ENCODE peak calls at places on chromosome 6, in four cellular contexts. P is HCT116, L is HepG2, C is K562. X is an unnamed sample.

GRCh38 chr6:89098461-89098860 is 17.9 kb downstream of the PNRC1 start:
- DNase-seq in P (no peak), L (no peak), C (no peak), X (no peak)

GRCh38 chr6:100343678-100344077 is 121.0 kb downstream of the SIM1 start:
- DNase-seq in L (no peak), C (no peak), P (no peak), X (no peak)

GRCh38 chr6:158818580-158819212 is 472 bp downstream of the EZR start:
- DNase-seq in L (peak), C (peak), P (no peak), X (no peak)

GRCh38 chr6:113882341-113882740 is 25.2 kb downstream of the MARCKS start:
- DNase-seq in P (no peak), L (no peak), C (no peak), X (no peak)

GRCh38 chr6:100220543-100220942 is 226.5 kb upstream of the MCHR2 start:
- DNase-seq in C (no peak), P (no peak), L (no peak), X (no peak)

GRCh38 chr6:39076086-39076992 is 27.8 kb downstream of the GLP1R start:
- DNase-seq in L (no peak), P (no peak), C (no peak), X (no peak)

GRCh38 chr6:138465007-138465645 is 34.2 kb downstream of the NHSL1 start:
- DNase-seq in P (peak), C (no peak), L (peak), X (peak)

GRCh38 chr6:123193298-123193697 is 197.3 kb downstream of the CLVS2 start:
- DNase-seq in L (no peak), P (no peak), C (no peak), X (no peak)

GRCh38 chr6:118558811-118559217 is 10.7 kb downstream of the PLN start:
- DNase-seq in L (no peak), C (no peak), P (no peak), X (no peak)

GRCh38 chr6:100889351-100889750 is 8.2 kb upstream of the ASCC3 start:
- DNase-seq in L (no peak), C (no peak), P (no peak), X (no peak)

GRCh38 chr6:113734886-113735481 is 122.2 kb upstream of the MARCKS start:
- DNase-seq in L (no peak), C (no peak), P (no peak), X (no peak)

GRCh38 chr6:26305097-26305841 is 59.7 kb upstream of the BTN3A2 start:
- DNase-seq in L (peak), P (peak), C (peak), X (no peak)

GRCh38 chr6:12602951-12603710 is 113.4 kb upstream of the PHACTR1 start:
- DNase-seq in C (peak), L (peak), P (peak), X (peak)

GRCh38 chr6:38554700-38555413 is 84.9 kb downstream of the BTBD9 start:
- DNase-seq in C (no peak), P (no peak), L (no peak), X (no peak)

GRCh38 chr6:48535569-48535968 is 424.6 kb upstream of the PTCHD4 start:
- DNase-seq in C (no peak), L (no peak), P (no peak), X (no peak)

GRCh38 chr6:43361269-43361668 is 8.2 kb downstream of the ZNF318 start:
- DNase-seq in C (no peak), L (no peak), P (no peak), X (no peak)

DNA sequence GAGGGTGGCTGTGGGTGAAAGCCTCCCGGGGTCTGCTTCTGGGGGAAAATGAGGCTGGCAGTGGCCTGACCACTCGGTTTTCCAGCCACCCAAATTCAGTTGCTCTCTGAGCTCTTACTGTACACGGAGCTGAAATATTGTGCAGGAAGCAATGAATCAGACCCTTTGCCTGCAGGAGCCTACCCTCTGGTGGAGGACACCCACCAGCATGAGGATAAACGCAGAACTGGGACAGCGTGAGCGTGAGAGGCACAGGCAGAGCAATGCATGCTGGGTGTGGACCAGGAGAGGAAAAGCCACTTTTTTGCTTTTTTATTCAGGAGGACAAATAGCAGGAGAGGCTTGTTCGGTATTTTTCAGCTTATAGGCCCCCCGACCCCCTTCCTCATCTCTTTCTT is 298.1 kb downstream of the QKI start:
- DNase-seq in P (no peak), C (no peak), L (no peak), X (no peak)
- H3K4me3 ChIP-seq in P (no peak), C (no peak), L (no peak), X (no peak)

GRCh38 chr6:117072134-117072533 is 193.2 kb upstream of the VGLL2 start:
- DNase-seq in C (no peak), L (no peak), P (no peak), X (no peak)
- TF ChIP-seq TCF7L2 in C (no peak), L (no peak), P (no peak), X (no peak)

DNA sequence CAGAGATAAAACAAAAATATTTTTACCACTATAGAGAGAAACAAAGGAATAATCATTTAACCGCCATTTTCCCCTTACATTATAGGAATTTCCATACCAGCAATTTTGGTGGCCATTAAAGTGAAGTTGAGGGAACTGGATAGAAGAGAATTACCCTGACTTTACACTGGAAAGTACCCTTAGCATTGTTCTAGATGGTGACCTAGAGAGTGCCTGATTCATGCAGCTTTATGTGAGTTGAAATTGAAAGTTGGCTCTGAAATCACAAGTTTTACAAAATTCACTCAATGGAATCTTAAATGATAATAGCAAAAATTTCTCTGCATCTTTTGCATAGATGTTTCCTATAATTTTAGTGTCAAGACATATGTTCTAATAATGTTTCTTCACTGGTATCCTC is 55.7 kb upstream of the PREP start:
- DNase-seq in L (no peak), C (no peak), P (no peak), X (no peak)
- H3K4me3 ChIP-seq in L (no peak), C (no peak), P (no peak), X (no peak)

GRCh38 chr6:139508023-139508422 is 133.6 kb upstream of the CITED2 start:
- DNase-seq in P (no peak), L (peak), C (no peak), X (no peak)
- TF ChIP-seq TCF7L2 in P (no peak), L (no peak), C (no peak), X (no peak)

X was measured in Panc1.